ENCODE peak calls at places on chromosomes 5 and 9, in seven cellular contexts. I is A549, G is fibroblast of villous mesenchyme, U is LNCaP clone FGC, O is PC-9, C is choroid plexus epithelial cell, R is astrocyte of the spinal cord. J is an unnamed sample.

GRCh38 chr9:27047126-27047525 is 41.7 kb upstream of the LRRC19 start:
- DNase-seq in U (no peak), I (no peak), C (no peak), G (no peak), O (no peak), R (no peak), J (no peak)

GRCh38 chr9:38274746-38275250 is 117.7 kb upstream of the ALDH1B1 start:
- DNase-seq in C (peak; percentile 76), R (peak; percentile 45), O (no peak), I (no peak), G (peak; percentile 14), U (no peak), J (peak; percentile 10)

GRCh38 chr9:70260606-70261005 is 1.8 kb downstream of the SMC5 start:
- DNase-seq in O (no peak), R (no peak), G (no peak), U (no peak), C (no peak), I (no peak), J (no peak)

GRCh38 chr5:150109921-150110320 is 23.6 kb upstream of the CSF1R start:
- DNase-seq in U (no peak), I (no peak), G (no peak), O (peak; percentile 20), C (no peak), R (no peak), J (peak; percentile 27)

GRCh38 chr5:14908195-14908594 is 36.6 kb upstream of the ANKH start:
- DNase-seq in C (no peak), U (no peak), R (no peak), G (peak; percentile 70), I (no peak), O (no peak), J (peak; percentile 82)

GRCh38 chr5:119323630-119324000 is 32.2 kb upstream of the TNFAIP8 start:
- DNase-seq in G (peak; percentile 63), C (peak; percentile 58), O (no peak), I (no peak), R (peak; percentile 62), U (no peak), J (peak; percentile 62)

GRCh38 chr9:70924905-70925547 is 196.4 kb downstream of the TRPM3 start:
- DNase-seq in O (peak; percentile 24), I (peak; percentile 18), G (peak; percentile 84), U (peak; percentile 70), C (peak; percentile 92), R (peak; percentile 90), J (peak; percentile 93)

GRCh38 chr5:1239514-1240251 is 14.5 kb downstream of the SLC6A18 start:
- DNase-seq in O (peak; percentile 34), U (peak; percentile 39), C (no peak), I (no peak), G (no peak), R (no peak), J (no peak)

GRCh38 chr9:126465977-126466376 is 139.3 kb downstream of the MVB12B start:
- DNase-seq in U (no peak), I (no peak), O (no peak), R (no peak), G (no peak), C (no peak), J (no peak)

GRCh38 chr5:125408582-125409069 is 662.2 kb upstream of the ZNF608 start:
- DNase-seq in C (peak; percentile 74), G (peak; percentile 73), R (peak; percentile 91), U (no peak), O (no peak), I (peak; percentile 18), J (peak; percentile 96)

GRCh38 chr9:121699271-121700164 is 48.1 kb downstream of the DAB2IP start:
- DNase-seq in R (peak; percentile 52), G (peak; percentile 40), U (no peak), C (peak; percentile 48), O (peak; percentile 41), I (no peak), J (peak; percentile 28)

GRCh38 chr9:87065981-87066380 is 118.7 kb upstream of the GAS1 start:
- DNase-seq in G (no peak), O (no peak), R (no peak), U (no peak), I (no peak), C (peak; percentile 32), J (peak; percentile 54)
- H3K4me3 ChIP-seq in G (no peak overlapping the region), O (no peak overlapping the region), R (no peak overlapping the region), U (no peak overlapping the region), I (no peak overlapping the region), C (no peak overlapping the region), J (no peak overlapping the region)

DNA sequence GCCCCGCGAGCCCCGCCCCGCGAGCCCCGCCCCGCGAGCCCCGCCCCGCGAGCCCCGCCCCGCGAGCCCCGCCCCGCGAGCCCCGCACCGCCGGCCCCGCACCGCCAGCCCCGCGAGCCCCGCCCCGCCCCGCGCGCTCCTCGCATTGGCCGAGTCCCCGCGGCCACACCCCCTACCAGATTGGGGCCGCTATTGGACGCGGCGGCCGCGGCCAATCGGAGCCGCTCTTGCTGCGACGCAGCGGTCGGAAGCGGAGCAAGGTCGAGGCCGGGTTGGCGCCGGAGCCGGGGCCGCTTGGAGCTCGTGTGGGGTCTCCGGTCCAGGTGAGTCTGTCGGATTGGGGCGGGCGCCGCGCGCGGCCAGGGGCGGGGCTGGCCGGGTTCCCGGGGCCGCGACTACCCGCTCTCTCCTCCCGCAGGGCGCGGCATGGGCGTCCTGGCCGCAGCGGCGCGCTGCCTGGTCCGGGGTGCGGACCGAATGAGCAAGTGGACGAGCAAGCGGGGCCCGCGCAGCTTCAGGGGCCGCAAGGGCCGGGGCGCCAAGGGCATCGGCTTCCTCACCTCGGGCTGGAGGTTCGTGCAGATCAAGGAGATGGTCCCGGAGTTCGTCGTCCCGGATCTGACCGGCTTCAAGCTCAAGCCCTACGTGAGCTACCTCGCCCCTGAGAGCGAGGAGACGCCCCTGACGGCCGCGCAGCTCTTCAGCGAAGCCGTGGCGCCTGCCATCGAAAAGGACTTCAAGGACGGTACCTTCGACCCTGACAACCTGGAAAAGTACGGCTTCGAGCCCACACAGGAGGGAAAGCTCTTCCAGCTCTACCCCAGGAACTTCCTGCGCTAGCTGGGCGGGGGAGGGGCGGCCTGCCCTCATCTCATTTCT is at the start of gene MRPL41:
- DNase-seq in C (peak; percentile 86), U (no peak), R (peak; percentile 88), G (peak; percentile 85), O (peak; percentile 96), I (peak; percentile 92), J (peak; percentile 76)
- TF ChIP-seq CTCF in C (no peak), U (no peak), R (no peak), G (no peak), O (no peak), I (no peak), J (no peak)

DNA sequence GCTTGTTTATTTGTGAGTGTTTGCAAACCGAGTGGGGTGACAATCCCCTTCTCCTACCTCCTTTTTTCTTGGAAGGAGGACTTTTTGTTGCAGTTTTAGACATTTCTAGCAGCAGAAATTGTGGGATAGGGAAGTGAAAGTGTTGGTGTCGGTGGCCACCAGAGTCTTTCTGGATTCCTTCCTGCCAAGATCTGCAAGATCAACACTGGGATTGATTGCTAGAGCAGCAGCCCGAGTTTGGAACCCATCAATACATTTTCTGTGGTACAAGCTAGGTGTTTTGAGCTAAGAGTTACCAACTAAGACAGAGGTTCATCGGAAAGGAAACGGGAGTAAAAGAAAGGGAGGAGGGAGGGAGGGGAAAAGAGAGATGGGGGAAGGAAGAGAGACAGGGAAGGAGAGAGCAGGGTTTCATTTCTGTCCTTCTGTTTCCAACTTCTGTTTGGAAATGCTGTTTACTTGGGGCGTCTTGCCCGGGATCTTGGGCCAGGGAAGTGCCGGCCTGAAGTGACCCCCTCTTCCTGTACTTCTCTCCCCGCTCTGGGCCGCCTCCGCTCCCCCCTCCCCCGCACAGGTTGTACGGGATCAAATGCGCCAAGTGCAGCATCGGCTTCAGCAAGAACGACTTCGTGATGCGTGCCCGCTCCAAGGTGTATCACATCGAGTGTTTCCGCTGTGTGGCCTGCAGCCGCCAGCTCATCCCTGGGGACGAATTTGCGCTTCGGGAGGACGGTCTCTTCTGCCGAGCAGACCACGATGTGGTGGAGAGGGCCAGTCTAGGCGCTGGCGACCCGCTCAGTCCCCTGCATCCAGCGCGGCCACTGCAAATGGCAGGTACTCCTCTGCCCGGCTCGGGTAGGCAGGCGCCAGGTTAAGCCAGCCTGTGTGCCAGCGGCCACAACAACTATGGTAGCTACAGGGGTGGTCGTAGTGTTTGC is 3.9 kb downstream of the ISL1 start:
- DNase-seq in R (no peak), G (no peak), O (no peak), C (no peak), U (no peak), I (no peak), J (no peak)
- H3K4me3 ChIP-seq in R (no peak overlapping the region), G (no peak overlapping the region), O (no peak overlapping the region), C (no peak overlapping the region), U (no peak overlapping the region), I (no peak overlapping the region), J (no peak overlapping the region)

GRCh38 chr9:100427366-100428263 is 672 bp downstream of the MSANTD3 start:
- DNase-seq in G (peak; percentile 73), C (peak; percentile 66), R (peak; percentile 77), O (peak; percentile 52), U (no peak), I (peak; percentile 65), J (peak; percentile 76)
- TF ChIP-seq CTCF in G (no peak), C (no peak), R (no peak), O (no peak), U (no peak), I (no peak), J (no peak)

DNA sequence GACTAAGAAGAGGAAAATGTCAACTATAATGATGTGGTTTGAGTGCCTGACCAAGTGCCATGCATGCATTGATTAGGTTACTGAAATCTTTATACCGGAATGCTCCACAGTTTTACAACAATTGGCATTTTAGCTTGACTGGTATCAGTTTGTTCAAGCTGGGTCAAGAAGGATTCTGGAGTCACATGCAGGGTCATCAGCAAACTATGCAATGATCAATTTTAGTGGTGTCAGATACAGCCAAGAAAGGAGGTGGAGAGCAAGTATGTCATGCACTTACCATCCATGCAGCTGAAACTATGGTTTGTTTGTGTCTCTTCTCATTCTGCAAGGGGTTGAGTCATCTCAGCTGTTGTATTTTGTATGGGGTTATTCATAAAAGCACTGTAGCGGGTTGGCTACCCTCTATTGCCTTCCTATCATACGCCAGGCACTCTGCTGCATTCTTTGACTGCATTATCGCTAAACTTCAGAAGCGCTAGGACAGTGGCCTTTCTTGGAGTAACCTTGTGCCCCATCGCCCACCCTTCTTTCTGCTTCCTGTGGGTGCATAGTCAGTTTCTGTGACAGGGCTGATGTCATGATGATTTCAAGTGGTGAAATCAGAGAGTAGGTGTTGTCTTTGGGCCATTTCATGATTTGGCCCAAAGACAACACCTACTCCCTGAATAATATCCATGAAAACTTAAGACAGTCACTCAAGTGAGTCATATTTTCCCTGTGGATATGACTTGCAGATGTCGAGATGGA is 145.4 kb downstream of the MTX3 start:
- DNase-seq in G (peak; percentile 16), I (no peak), O (no peak), U (no peak), C (peak; percentile 7), R (peak; percentile 59), J (peak; percentile 96)
- H3K4me3 ChIP-seq in G (no peak overlapping the region), I (no peak overlapping the region), O (no peak overlapping the region), U (no peak overlapping the region), C (no peak overlapping the region), R (no peak overlapping the region), J (peak overlapping the region; percentile 17)

J was measured in fibroblast of mammary gland.